ENCODE peak calls at places on chromosomes 4 and X, in five cellular contexts. H, I, Q, B and G are unnamed samples.

GRCh38 chr4:106301393-106302084 is 14.5 kb downstream of the TBCK start:
- DNase-seq in H (no peak), Q (no peak), I (no peak), B (no peak), G (no peak)

GRCh38 chr4:153265311-153266047 is 61.2 kb downstream of the TRIM2 start:
- DNase-seq in Q (peak), B (no peak), I (no peak), H (no peak), G (no peak)

GRCh38 chr4:32485976-32486375 is 1765.8 kb downstream of the PCDH7 start:
- DNase-seq in H (no peak), B (no peak), I (no peak), Q (no peak), G (no peak)

GRCh38 chrX:19793471-19793870 is 93.9 kb downstream of the SH3KBP1 start:
- DNase-seq in H (no peak), I (no peak), Q (no peak), B (no peak), G (no peak)

GRCh38 chr4:39970559-39971270 is 7.0 kb downstream of the PDS5A start:
- DNase-seq in Q (peak), B (no peak), I (no peak), H (no peak), G (peak)

GRCh38 chr4:40721730-40722171 is 28.0 kb upstream of the NSUN7 start:
- DNase-seq in Q (no peak), H (peak), I (no peak), B (no peak), G (no peak)

GRCh38 chr4:183797041-183797444 is 108.1 kb upstream of the STOX2 start:
- DNase-seq in I (no peak), Q (no peak), H (peak), B (peak), G (no peak)

GRCh38 chr4:159937595-159937994 is 834.7 kb downstream of the RAPGEF2 start:
- DNase-seq in H (no peak), Q (no peak), B (no peak), I (no peak), G (no peak)

GRCh38 chr4:105622269-105622668 is 69.8 kb downstream of the ARHGEF38 start:
- DNase-seq in I (no peak), Q (no peak), B (no peak), H (no peak), G (no peak)

GRCh38 chrX:40933132-40934078 is 151.8 kb upstream of the USP9X start:
- DNase-seq in B (no peak), I (no peak), H (peak), Q (no peak), G (peak)

GRCh38 chrX:107398115-107398514 is 51.3 kb upstream of the FRMPD3 start:
- DNase-seq in H (no peak), Q (no peak), B (no peak), I (no peak), G (no peak)

GRCh38 chr4:6917445-6918241 is 8.0 kb downstream of the TBC1D14 start:
- DNase-seq in I (peak), H (peak), Q (peak), B (peak), G (peak)

GRCh38 chr4:152572417-152573086 is 36.7 kb upstream of the FBXW7 start:
- DNase-seq in Q (no peak), I (no peak), H (no peak), B (no peak), G (peak)

GRCh38 chrX:40331353-40331752 is 233.6 kb upstream of the BCOR start:
- DNase-seq in B (no peak), I (no peak), H (no peak), Q (no peak), G (no peak)